ENCODE peak calls at places on chromosomes 13 and 19, in seven cellular contexts. N is sigmoid colon, X is astrocyte of the spinal cord, G is heart right ventricle, S is transverse colon, H is neural crest cell, K is lower leg skin. U is an unnamed sample.

GRCh38 chr13:108947551-108948030 is 318.2 kb downstream of the MYO16 start:
- DNase-seq in S (no peak), N (peak; percentile 94), K (peak; percentile 93), H (no peak), X (peak; percentile 54), G (no peak), U (no peak)

GRCh38 chr19:36110487-36111199 is at the start of gene OVOL3:
- DNase-seq in X (no peak), H (no peak), N (no peak), G (no peak), S (no peak), K (no peak), U (no peak)

GRCh38 chr19:3125900-3126524 is 9.8 kb upstream of the GNA15 start:
- DNase-seq in H (peak; percentile 70), X (no peak), N (no peak), K (no peak), S (peak; percentile 79), G (peak; percentile 58), U (no peak)

GRCh38 chr19:16340092-16340491 is 15.5 kb downstream of the KLF2 start:
- DNase-seq in G (no peak), K (no peak), X (peak; percentile 66), N (no peak), H (no peak), S (no peak), U (no peak)

GRCh38 chr13:46197299-46197975 is 14.3 kb upstream of the LRRC63 start:
- DNase-seq in N (no peak), K (no peak), S (no peak), G (no peak), H (no peak), X (no peak), U (no peak)

GRCh38 chr13:57724486-57725272 is 93.1 kb downstream of the PCDH17 start:
- DNase-seq in H (no peak), G (no peak), K (no peak), X (no peak), S (no peak), N (no peak), U (no peak)

GRCh38 chr19:42102877-42103276 is 26.9 kb downstream of the ZNF574 start:
- DNase-seq in H (no peak), K (no peak), G (no peak), X (no peak), N (no peak), S (no peak), U (no peak)

GRCh38 chr19:45455707-45456499 is 11.9 kb upstream of the FOSB start:
- DNase-seq in N (peak; percentile 97), K (peak; percentile 98), G (peak; percentile 88), H (no peak), X (peak; percentile 100), S (peak; percentile 94), U (peak; percentile 90)

GRCh38 chr19:55446060-55446459 is 3.0 kb upstream of the SHISA7 start:
- DNase-seq in N (no peak), H (no peak), G (no peak), S (no peak), K (no peak), X (no peak), U (no peak)

GRCh38 chr19:16141043-16141442 is 2.4 kb upstream of the HSH2D start:
- DNase-seq in N (no peak), X (no peak), G (no peak), S (peak; percentile 61), K (no peak), H (no peak), U (no peak)

GRCh38 chr13:75800545-75800944 is 164.4 kb downstream of the LMO7 start:
- DNase-seq in N (no peak), K (no peak), H (no peak), G (no peak), X (no peak), S (no peak), U (no peak)

GRCh38 chr13:23561261-23561660 is 9.0 kb upstream of the TNFRSF19 start:
- DNase-seq in X (no peak), G (no peak), S (no peak), K (no peak), H (no peak), N (no peak), U (no peak)

GRCh38 chr13:27790523-27790922 is 1.8 kb upstream of the GSX1 start:
- DNase-seq in S (no peak), N (no peak), G (no peak), K (peak; percentile 70), H (no peak), X (no peak), U (no peak)

GRCh38 chr19:45177817-45178261 is at the start of gene TRAPPC6A:
- DNase-seq in G (no peak), X (peak; percentile 44), H (no peak), S (no peak), N (no peak), K (no peak), U (no peak)

GRCh38 chr13:48158290-48158689 is 63.4 kb upstream of the MED4 start:
- DNase-seq in K (no peak), G (no peak), N (no peak), S (no peak), H (no peak), X (no peak), U (no peak)

GRCh38 chr13:35768126-35768525 is 291.6 kb upstream of the MAB21L1 start:
- DNase-seq in K (no peak), N (no peak), X (no peak), G (no peak), S (no peak), H (no peak), U (no peak)

GRCh38 chr13:111282425-111282824 is 38.0 kb upstream of the TEX29 start:
- DNase-seq in X (no peak), H (no peak), N (no peak), K (no peak), S (no peak), G (no peak), U (no peak)

GRCh38 chr13:34758628-34759027 is 183.4 kb upstream of the NBEA start:
- DNase-seq in N (no peak), G (no peak), K (no peak), S (no peak), X (no peak), H (no peak), U (no peak)

GRCh38 chr13:34756136-34756535 is 185.9 kb upstream of the NBEA start:
- DNase-seq in N (no peak), H (no peak), G (no peak), S (no peak), K (no peak), X (no peak), U (no peak)

GRCh38 chr13:34756572-34756971 is 185.5 kb upstream of the NBEA start:
- DNase-seq in X (no peak), K (no peak), N (no peak), S (no peak), H (no peak), G (no peak), U (no peak)

GRCh38 chr13:34762312-34762711 is 179.8 kb upstream of the NBEA start:
- DNase-seq in S (no peak), H (no peak), K (no peak), N (no peak), G (no peak), X (no peak), U (no peak)

DNA sequence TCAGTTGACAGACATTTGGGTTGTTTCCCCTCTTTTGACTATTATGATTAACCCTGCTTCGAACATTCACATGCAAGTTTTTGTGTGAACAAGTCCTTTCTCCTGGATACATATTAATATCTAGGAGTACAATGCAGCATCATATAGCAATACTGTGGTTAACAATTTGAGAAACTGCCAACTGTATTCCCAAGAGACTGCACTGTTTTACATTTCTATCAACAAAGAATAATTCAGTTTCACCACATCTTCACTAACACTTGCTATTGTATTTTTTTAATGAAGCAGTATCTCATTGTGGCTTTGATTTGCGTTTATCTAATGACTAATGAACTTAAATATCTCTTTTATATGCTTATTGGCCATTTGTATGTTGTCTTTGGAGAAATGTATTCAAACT is 184.6 kb upstream of the NBEA start:
- DNase-seq in N (no peak), X (no peak), S (no peak), G (no peak), H (no peak), K (no peak), U (no peak)
- TF ChIP-seq CTCF in N (no peak), X (no peak), S (no peak), G (no peak), H (no peak), K (no peak), U (no peak)

GRCh38 chr19:18339703-18340102 is 695 bp upstream of the PGPEP1 start:
- DNase-seq in G (no peak), N (no peak), X (no peak), K (no peak), S (no peak), H (no peak), U (no peak)
- TF ChIP-seq CTCF in G (peak; percentile 30), N (no peak), X (peak; percentile 25), K (no peak), S (peak; percentile 16), H (peak; percentile 37), U (no peak)

GRCh38 chr19:53813996-53814395 is 10.1 kb downstream of the NLRP12 start:
- DNase-seq in K (no peak), X (no peak), G (no peak), N (no peak), H (no peak), S (no peak), U (no peak)

GRCh38 chr19:53810891-53811290 is 13.2 kb downstream of the NLRP12 start:
- DNase-seq in H (no peak), S (no peak), K (no peak), X (no peak), G (no peak), N (no peak), U (no peak)

GRCh38 chr19:53809518-53810186 is 14.5 kb downstream of the NLRP12 start:
- DNase-seq in X (no peak), K (no peak), G (no peak), N (no peak), S (no peak), H (no peak), U (no peak)

GRCh38 chr19:53810187-53810546 is 13.9 kb downstream of the NLRP12 start:
- DNase-seq in K (no peak), X (no peak), S (no peak), G (no peak), H (no peak), N (no peak), U (no peak)

DNA sequence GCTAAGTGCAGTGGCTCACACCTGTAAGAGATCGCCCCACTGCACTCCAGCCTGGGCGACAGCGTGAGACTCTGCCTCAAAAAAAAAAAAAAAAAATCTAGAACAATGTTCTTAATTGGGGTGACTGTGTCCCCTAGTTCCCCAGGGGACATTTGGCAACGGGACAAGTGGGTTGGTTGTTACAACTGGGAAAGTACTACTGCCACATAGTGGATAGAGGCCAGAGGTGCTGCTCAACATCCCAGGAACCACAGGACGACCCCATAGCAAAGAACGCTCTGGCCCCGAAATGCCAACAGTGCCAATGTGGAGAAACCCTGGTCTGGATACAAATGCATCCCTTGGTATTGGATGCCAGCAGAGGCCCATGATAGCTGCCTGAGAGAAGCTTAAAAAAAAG is 11.8 kb downstream of the NLRP12 start:
- DNase-seq in X (no peak), K (no peak), H (no peak), N (no peak), S (no peak), G (no peak), U (no peak)
- TF ChIP-seq CTCF in X (peak; percentile 15), K (no peak), H (peak; percentile 41), N (no peak), S (no peak), G (no peak), U (no peak)

DNA sequence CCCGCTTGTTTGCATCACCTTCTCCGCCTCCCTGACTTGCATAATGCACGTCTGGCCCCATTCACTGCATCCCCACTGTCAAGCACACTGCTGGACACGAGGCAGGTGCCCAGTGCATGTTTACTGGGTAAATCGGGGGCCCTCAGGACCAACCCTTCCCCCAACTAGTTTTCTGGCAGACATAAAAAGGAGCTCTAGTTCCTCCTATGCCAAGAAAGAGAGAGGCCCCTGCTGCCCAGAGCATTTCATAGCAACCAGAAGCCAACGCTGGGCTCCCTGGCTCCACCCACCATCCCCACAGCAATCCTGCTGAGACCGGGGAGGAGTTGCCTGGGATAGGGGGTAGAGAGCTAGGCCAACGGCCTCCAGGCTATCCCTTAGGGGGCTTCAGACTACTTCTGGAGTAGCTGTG is 23.2 kb downstream of the ANKRD27 start:
- DNase-seq in N (peak; percentile 66), S (peak; percentile 49), H (peak; percentile 34), G (peak; percentile 36), K (no peak), X (peak; percentile 42), U (no peak)
- TF ChIP-seq CTCF in N (no peak), S (no peak), H (no peak), G (no peak), K (no peak), X (peak; percentile 22), U (no peak)